ENCODE peak calls at places on chromosomes 13 and 19, in seven cellular contexts. One of them, this sample, is unnamed.

GRCh38 chr13:44068737-44069136 is 189.0 kb downstream of the LACC1 start:
- DNase-seq in stimulated activated CD4-positive, alpha-beta T cell treated with anti-CD3 and anti-CD28 coated beads, TNF-alpha, amount 100 ng/mL, for 1 hour: no peak
- DNase-seq in suprapubic skin: no peak
- DNase-seq in NCI-H146: no peak
- DNase-seq in activated CD4-positive, alpha-beta T cell treated with anti-CD3 and anti-CD28 coated beads, Interleukin-2, amount 10 ng/mL, durations not matched to agents 7 days and 5 days: no peak
- DNase-seq in dorsolateral prefrontal cortex: no peak
- DNase-seq in HT1080: peak
- DNase-seq in this sample: no peak

GRCh38 chr13:59061621-59062020 is 1102.1 kb downstream of the DIAPH3 start:
- DNase-seq in activated CD4-positive, alpha-beta T cell treated with anti-CD3 and anti-CD28 coated beads, Interleukin-2, amount 10 ng/mL, durations not matched to agents 7 days and 5 days: no peak
- DNase-seq in suprapubic skin: no peak
- DNase-seq in HT1080: no peak
- DNase-seq in dorsolateral prefrontal cortex: no peak
- DNase-seq in NCI-H146: no peak
- DNase-seq in stimulated activated CD4-positive, alpha-beta T cell treated with anti-CD3 and anti-CD28 coated beads, TNF-alpha, amount 100 ng/mL, for 1 hour: no peak
- DNase-seq in this sample: no peak

GRCh38 chr13:93603043-93603442 is 376.4 kb downstream of the GPC6 start:
- DNase-seq in NCI-H146: no peak
- DNase-seq in activated CD4-positive, alpha-beta T cell treated with anti-CD3 and anti-CD28 coated beads, Interleukin-2, amount 10 ng/mL, durations not matched to agents 7 days and 5 days: no peak
- DNase-seq in stimulated activated CD4-positive, alpha-beta T cell treated with anti-CD3 and anti-CD28 coated beads, TNF-alpha, amount 100 ng/mL, for 1 hour: no peak
- DNase-seq in suprapubic skin: no peak
- DNase-seq in HT1080: peak
- DNase-seq in dorsolateral prefrontal cortex: no peak
- DNase-seq in this sample: no peak

GRCh38 chr19:7986321-7987083 is 18.9 kb downstream of the ELAVL1 start:
- DNase-seq in HT1080: peak
- DNase-seq in NCI-H146: no peak
- DNase-seq in suprapubic skin: no peak
- DNase-seq in stimulated activated CD4-positive, alpha-beta T cell treated with anti-CD3 and anti-CD28 coated beads, TNF-alpha, amount 100 ng/mL, for 1 hour: no peak
- DNase-seq in activated CD4-positive, alpha-beta T cell treated with anti-CD3 and anti-CD28 coated beads, Interleukin-2, amount 10 ng/mL, durations not matched to agents 7 days and 5 days: no peak
- DNase-seq in dorsolateral prefrontal cortex: no peak
- DNase-seq in this sample: no peak

GRCh38 chr19:2616741-2617392 is 85.6 kb downstream of the GNG7 start:
- DNase-seq in dorsolateral prefrontal cortex: no peak
- DNase-seq in NCI-H146: no peak
- DNase-seq in suprapubic skin: no peak
- DNase-seq in activated CD4-positive, alpha-beta T cell treated with anti-CD3 and anti-CD28 coated beads, Interleukin-2, amount 10 ng/mL, durations not matched to agents 7 days and 5 days: peak
- DNase-seq in HT1080: no peak
- DNase-seq in stimulated activated CD4-positive, alpha-beta T cell treated with anti-CD3 and anti-CD28 coated beads, TNF-alpha, amount 100 ng/mL, for 1 hour: no peak
- DNase-seq in this sample: peak

GRCh38 chr19:10848208-10848843 is at the start of gene C19orf38:
- DNase-seq in suprapubic skin: no peak
- DNase-seq in HT1080: no peak
- DNase-seq in dorsolateral prefrontal cortex: no peak
- DNase-seq in stimulated activated CD4-positive, alpha-beta T cell treated with anti-CD3 and anti-CD28 coated beads, TNF-alpha, amount 100 ng/mL, for 1 hour: no peak
- DNase-seq in NCI-H146: no peak
- DNase-seq in activated CD4-positive, alpha-beta T cell treated with anti-CD3 and anti-CD28 coated beads, Interleukin-2, amount 10 ng/mL, durations not matched to agents 7 days and 5 days: no peak
- DNase-seq in this sample: no peak

GRCh38 chr13:109113427-109113826 is 484.0 kb downstream of the MYO16 start:
- DNase-seq in stimulated activated CD4-positive, alpha-beta T cell treated with anti-CD3 and anti-CD28 coated beads, TNF-alpha, amount 100 ng/mL, for 1 hour: no peak
- DNase-seq in suprapubic skin: no peak
- DNase-seq in NCI-H146: no peak
- DNase-seq in dorsolateral prefrontal cortex: no peak
- DNase-seq in HT1080: peak
- DNase-seq in activated CD4-positive, alpha-beta T cell treated with anti-CD3 and anti-CD28 coated beads, Interleukin-2, amount 10 ng/mL, durations not matched to agents 7 days and 5 days: no peak
- DNase-seq in this sample: no peak

GRCh38 chr19:45160870-45161714 is at the start of gene NKPD1:
- DNase-seq in dorsolateral prefrontal cortex: no peak
- DNase-seq in suprapubic skin: no peak
- DNase-seq in activated CD4-positive, alpha-beta T cell treated with anti-CD3 and anti-CD28 coated beads, Interleukin-2, amount 10 ng/mL, durations not matched to agents 7 days and 5 days: no peak
- DNase-seq in HT1080: no peak
- DNase-seq in stimulated activated CD4-positive, alpha-beta T cell treated with anti-CD3 and anti-CD28 coated beads, TNF-alpha, amount 100 ng/mL, for 1 hour: no peak
- DNase-seq in NCI-H146: peak
- DNase-seq in this sample: no peak

GRCh38 chr13:53266757-53267156 is 238.1 kb downstream of the OLFM4 start:
- DNase-seq in dorsolateral prefrontal cortex: no peak
- DNase-seq in stimulated activated CD4-positive, alpha-beta T cell treated with anti-CD3 and anti-CD28 coated beads, TNF-alpha, amount 100 ng/mL, for 1 hour: no peak
- DNase-seq in HT1080: no peak
- DNase-seq in activated CD4-positive, alpha-beta T cell treated with anti-CD3 and anti-CD28 coated beads, Interleukin-2, amount 10 ng/mL, durations not matched to agents 7 days and 5 days: no peak
- DNase-seq in NCI-H146: no peak
- DNase-seq in suprapubic skin: no peak
- DNase-seq in this sample: no peak

GRCh38 chr19:6632002-6632621 is 37.8 kb downstream of the TNFSF14 start:
- DNase-seq in stimulated activated CD4-positive, alpha-beta T cell treated with anti-CD3 and anti-CD28 coated beads, TNF-alpha, amount 100 ng/mL, for 1 hour: peak
- DNase-seq in activated CD4-positive, alpha-beta T cell treated with anti-CD3 and anti-CD28 coated beads, Interleukin-2, amount 10 ng/mL, durations not matched to agents 7 days and 5 days: peak
- DNase-seq in HT1080: peak
- DNase-seq in dorsolateral prefrontal cortex: no peak
- DNase-seq in suprapubic skin: peak
- DNase-seq in NCI-H146: peak
- DNase-seq in this sample: peak

GRCh38 chr13:33776510-33776909 is 41.4 kb upstream of the RFC3 start:
- DNase-seq in suprapubic skin: no peak
- DNase-seq in NCI-H146: peak
- DNase-seq in stimulated activated CD4-positive, alpha-beta T cell treated with anti-CD3 and anti-CD28 coated beads, TNF-alpha, amount 100 ng/mL, for 1 hour: no peak
- DNase-seq in dorsolateral prefrontal cortex: no peak
- DNase-seq in activated CD4-positive, alpha-beta T cell treated with anti-CD3 and anti-CD28 coated beads, Interleukin-2, amount 10 ng/mL, durations not matched to agents 7 days and 5 days: no peak
- DNase-seq in HT1080: no peak
- DNase-seq in this sample: no peak

GRCh38 chr19:14400913-14401312 is 18.2 kb downstream of the DDX39A start:
- DNase-seq in stimulated activated CD4-positive, alpha-beta T cell treated with anti-CD3 and anti-CD28 coated beads, TNF-alpha, amount 100 ng/mL, for 1 hour: no peak
- DNase-seq in suprapubic skin: no peak
- DNase-seq in dorsolateral prefrontal cortex: no peak
- DNase-seq in NCI-H146: no peak
- DNase-seq in activated CD4-positive, alpha-beta T cell treated with anti-CD3 and anti-CD28 coated beads, Interleukin-2, amount 10 ng/mL, durations not matched to agents 7 days and 5 days: no peak
- DNase-seq in HT1080: peak
- DNase-seq in this sample: no peak

GRCh38 chr19:5775668-5776309 is 8.8 kb downstream of the PRR22 start:
- DNase-seq in NCI-H146: no peak
- DNase-seq in HT1080: peak
- DNase-seq in stimulated activated CD4-positive, alpha-beta T cell treated with anti-CD3 and anti-CD28 coated beads, TNF-alpha, amount 100 ng/mL, for 1 hour: no peak
- DNase-seq in suprapubic skin: no peak
- DNase-seq in dorsolateral prefrontal cortex: no peak
- DNase-seq in activated CD4-positive, alpha-beta T cell treated with anti-CD3 and anti-CD28 coated beads, Interleukin-2, amount 10 ng/mL, durations not matched to agents 7 days and 5 days: no peak
- DNase-seq in this sample: no peak

GRCh38 chr13:108003626-108004025 is 211.7 kb downstream of the LIG4 start:
- DNase-seq in HT1080: peak
- DNase-seq in suprapubic skin: no peak
- DNase-seq in dorsolateral prefrontal cortex: no peak
- DNase-seq in activated CD4-positive, alpha-beta T cell treated with anti-CD3 and anti-CD28 coated beads, Interleukin-2, amount 10 ng/mL, durations not matched to agents 7 days and 5 days: no peak
- DNase-seq in stimulated activated CD4-positive, alpha-beta T cell treated with anti-CD3 and anti-CD28 coated beads, TNF-alpha, amount 100 ng/mL, for 1 hour: no peak
- DNase-seq in NCI-H146: no peak
- DNase-seq in this sample: no peak

GRCh38 chr19:16447015-16447384 is 24.8 kb downstream of the EPS15L1 start:
- DNase-seq in activated CD4-positive, alpha-beta T cell treated with anti-CD3 and anti-CD28 coated beads, Interleukin-2, amount 10 ng/mL, durations not matched to agents 7 days and 5 days: peak
- DNase-seq in stimulated activated CD4-positive, alpha-beta T cell treated with anti-CD3 and anti-CD28 coated beads, TNF-alpha, amount 100 ng/mL, for 1 hour: no peak
- DNase-seq in suprapubic skin: peak
- DNase-seq in dorsolateral prefrontal cortex: no peak
- DNase-seq in HT1080: peak
- DNase-seq in NCI-H146: no peak
- DNase-seq in this sample: peak

GRCh38 chr13:33927315-33927714 is 109.4 kb downstream of the RFC3 start:
- DNase-seq in dorsolateral prefrontal cortex: no peak
- DNase-seq in stimulated activated CD4-positive, alpha-beta T cell treated with anti-CD3 and anti-CD28 coated beads, TNF-alpha, amount 100 ng/mL, for 1 hour: no peak
- DNase-seq in suprapubic skin: no peak
- DNase-seq in HT1080: peak
- DNase-seq in NCI-H146: no peak
- DNase-seq in activated CD4-positive, alpha-beta T cell treated with anti-CD3 and anti-CD28 coated beads, Interleukin-2, amount 10 ng/mL, durations not matched to agents 7 days and 5 days: no peak
- DNase-seq in this sample: no peak

GRCh38 chr13:107034236-107034635 is 466.3 kb upstream of the ARGLU1 start:
- DNase-seq in HT1080: no peak
- DNase-seq in suprapubic skin: no peak
- DNase-seq in NCI-H146: no peak
- DNase-seq in stimulated activated CD4-positive, alpha-beta T cell treated with anti-CD3 and anti-CD28 coated beads, TNF-alpha, amount 100 ng/mL, for 1 hour: no peak
- DNase-seq in activated CD4-positive, alpha-beta T cell treated with anti-CD3 and anti-CD28 coated beads, Interleukin-2, amount 10 ng/mL, durations not matched to agents 7 days and 5 days: no peak
- DNase-seq in dorsolateral prefrontal cortex: no peak
- DNase-seq in this sample: no peak

GRCh38 chr19:835201-835810 is 5.5 kb upstream of the PRTN3 start:
- DNase-seq in suprapubic skin: no peak
- DNase-seq in NCI-H146: no peak
- DNase-seq in dorsolateral prefrontal cortex: no peak
- DNase-seq in stimulated activated CD4-positive, alpha-beta T cell treated with anti-CD3 and anti-CD28 coated beads, TNF-alpha, amount 100 ng/mL, for 1 hour: no peak
- DNase-seq in activated CD4-positive, alpha-beta T cell treated with anti-CD3 and anti-CD28 coated beads, Interleukin-2, amount 10 ng/mL, durations not matched to agents 7 days and 5 days: no peak
- DNase-seq in HT1080: no peak
- DNase-seq in this sample: no peak

GRCh38 chr13:37058801-37059135 is 720 bp downstream of the SUPT20H start:
- DNase-seq in NCI-H146: peak
- DNase-seq in stimulated activated CD4-positive, alpha-beta T cell treated with anti-CD3 and anti-CD28 coated beads, TNF-alpha, amount 100 ng/mL, for 1 hour: peak
- DNase-seq in suprapubic skin: no peak
- DNase-seq in dorsolateral prefrontal cortex: no peak
- DNase-seq in activated CD4-positive, alpha-beta T cell treated with anti-CD3 and anti-CD28 coated beads, Interleukin-2, amount 10 ng/mL, durations not matched to agents 7 days and 5 days: peak
- DNase-seq in HT1080: no peak
- DNase-seq in this sample: peak

GRCh38 chr13:101300531-101300930 is 115.8 kb downstream of the NALCN start:
- DNase-seq in stimulated activated CD4-positive, alpha-beta T cell treated with anti-CD3 and anti-CD28 coated beads, TNF-alpha, amount 100 ng/mL, for 1 hour: no peak
- DNase-seq in NCI-H146: no peak
- DNase-seq in activated CD4-positive, alpha-beta T cell treated with anti-CD3 and anti-CD28 coated beads, Interleukin-2, amount 10 ng/mL, durations not matched to agents 7 days and 5 days: no peak
- DNase-seq in HT1080: no peak
- DNase-seq in suprapubic skin: no peak
- DNase-seq in dorsolateral prefrontal cortex: no peak
- DNase-seq in this sample: no peak

GRCh38 chr13:114053026-114053425 is 79.2 kb upstream of the C13orf46 start:
- DNase-seq in suprapubic skin: no peak
- DNase-seq in HT1080: peak
- DNase-seq in NCI-H146: no peak
- DNase-seq in stimulated activated CD4-positive, alpha-beta T cell treated with anti-CD3 and anti-CD28 coated beads, TNF-alpha, amount 100 ng/mL, for 1 hour: no peak
- DNase-seq in dorsolateral prefrontal cortex: no peak
- DNase-seq in activated CD4-positive, alpha-beta T cell treated with anti-CD3 and anti-CD28 coated beads, Interleukin-2, amount 10 ng/mL, durations not matched to agents 7 days and 5 days: no peak
- DNase-seq in this sample: no peak

GRCh38 chr13:27251166-27252088 is at the start of gene RPL21:
- DNase-seq in suprapubic skin: peak
- DNase-seq in activated CD4-positive, alpha-beta T cell treated with anti-CD3 and anti-CD28 coated beads, Interleukin-2, amount 10 ng/mL, durations not matched to agents 7 days and 5 days: peak
- DNase-seq in NCI-H146: peak
- DNase-seq in HT1080: peak
- DNase-seq in stimulated activated CD4-positive, alpha-beta T cell treated with anti-CD3 and anti-CD28 coated beads, TNF-alpha, amount 100 ng/mL, for 1 hour: peak
- DNase-seq in dorsolateral prefrontal cortex: peak
- DNase-seq in this sample: peak

GRCh38 chr13:74870865-74871264 is 611.1 kb downstream of the TBC1D4 start:
- DNase-seq in stimulated activated CD4-positive, alpha-beta T cell treated with anti-CD3 and anti-CD28 coated beads, TNF-alpha, amount 100 ng/mL, for 1 hour: no peak
- DNase-seq in HT1080: no peak
- DNase-seq in suprapubic skin: no peak
- DNase-seq in dorsolateral prefrontal cortex: no peak
- DNase-seq in NCI-H146: no peak
- DNase-seq in activated CD4-positive, alpha-beta T cell treated with anti-CD3 and anti-CD28 coated beads, Interleukin-2, amount 10 ng/mL, durations not matched to agents 7 days and 5 days: no peak
- DNase-seq in this sample: no peak

GRCh38 chr13:72952529-72953141 is 106.2 kb upstream of the KLF5 start:
- DNase-seq in activated CD4-positive, alpha-beta T cell treated with anti-CD3 and anti-CD28 coated beads, Interleukin-2, amount 10 ng/mL, durations not matched to agents 7 days and 5 days: no peak
- DNase-seq in dorsolateral prefrontal cortex: no peak
- DNase-seq in stimulated activated CD4-positive, alpha-beta T cell treated with anti-CD3 and anti-CD28 coated beads, TNF-alpha, amount 100 ng/mL, for 1 hour: no peak
- DNase-seq in NCI-H146: peak
- DNase-seq in suprapubic skin: no peak
- DNase-seq in HT1080: peak
- DNase-seq in this sample: no peak

GRCh38 chr13:39364797-39365468 is 238.1 kb downstream of the LHFPL6 start:
- DNase-seq in activated CD4-positive, alpha-beta T cell treated with anti-CD3 and anti-CD28 coated beads, Interleukin-2, amount 10 ng/mL, durations not matched to agents 7 days and 5 days: no peak
- DNase-seq in dorsolateral prefrontal cortex: no peak
- DNase-seq in NCI-H146: peak
- DNase-seq in stimulated activated CD4-positive, alpha-beta T cell treated with anti-CD3 and anti-CD28 coated beads, TNF-alpha, amount 100 ng/mL, for 1 hour: no peak
- DNase-seq in suprapubic skin: no peak
- DNase-seq in HT1080: peak
- DNase-seq in this sample: no peak

GRCh38 chr19:49985926-49986325 is 25.0 kb upstream of the SIGLEC11 start:
- DNase-seq in dorsolateral prefrontal cortex: no peak
- DNase-seq in stimulated activated CD4-positive, alpha-beta T cell treated with anti-CD3 and anti-CD28 coated beads, TNF-alpha, amount 100 ng/mL, for 1 hour: no peak
- DNase-seq in activated CD4-positive, alpha-beta T cell treated with anti-CD3 and anti-CD28 coated beads, Interleukin-2, amount 10 ng/mL, durations not matched to agents 7 days and 5 days: no peak
- DNase-seq in NCI-H146: no peak
- DNase-seq in HT1080: no peak
- DNase-seq in suprapubic skin: no peak
- DNase-seq in this sample: no peak

GRCh38 chr13:31781064-31781463 is 41.7 kb downstream of the RXFP2 start:
- DNase-seq in activated CD4-positive, alpha-beta T cell treated with anti-CD3 and anti-CD28 coated beads, Interleukin-2, amount 10 ng/mL, durations not matched to agents 7 days and 5 days: no peak
- DNase-seq in NCI-H146: peak
- DNase-seq in stimulated activated CD4-positive, alpha-beta T cell treated with anti-CD3 and anti-CD28 coated beads, TNF-alpha, amount 100 ng/mL, for 1 hour: no peak
- DNase-seq in HT1080: peak
- DNase-seq in suprapubic skin: no peak
- DNase-seq in dorsolateral prefrontal cortex: no peak
- DNase-seq in this sample: no peak

GRCh38 chr13:41334810-41335209 is 23.7 kb downstream of the NAA16 start:
- DNase-seq in suprapubic skin: no peak
- DNase-seq in HT1080: no peak
- DNase-seq in activated CD4-positive, alpha-beta T cell treated with anti-CD3 and anti-CD28 coated beads, Interleukin-2, amount 10 ng/mL, durations not matched to agents 7 days and 5 days: no peak
- DNase-seq in dorsolateral prefrontal cortex: no peak
- DNase-seq in stimulated activated CD4-positive, alpha-beta T cell treated with anti-CD3 and anti-CD28 coated beads, TNF-alpha, amount 100 ng/mL, for 1 hour: no peak
- DNase-seq in NCI-H146: peak
- DNase-seq in this sample: no peak

GRCh38 chr19:40191836-40192646 is 815 bp downstream of the MAP3K10 start:
- DNase-seq in dorsolateral prefrontal cortex: no peak
- DNase-seq in HT1080: peak
- DNase-seq in stimulated activated CD4-positive, alpha-beta T cell treated with anti-CD3 and anti-CD28 coated beads, TNF-alpha, amount 100 ng/mL, for 1 hour: peak
- DNase-seq in activated CD4-positive, alpha-beta T cell treated with anti-CD3 and anti-CD28 coated beads, Interleukin-2, amount 10 ng/mL, durations not matched to agents 7 days and 5 days: peak
- DNase-seq in NCI-H146: peak
- DNase-seq in suprapubic skin: peak
- DNase-seq in this sample: peak

GRCh38 chr13:113458218-113459065 is 5.2 kb upstream of the ADPRHL1 start:
- DNase-seq in NCI-H146: peak
- DNase-seq in HT1080: peak
- DNase-seq in dorsolateral prefrontal cortex: no peak
- DNase-seq in stimulated activated CD4-positive, alpha-beta T cell treated with anti-CD3 and anti-CD28 coated beads, TNF-alpha, amount 100 ng/mL, for 1 hour: no peak
- DNase-seq in suprapubic skin: no peak
- DNase-seq in activated CD4-positive, alpha-beta T cell treated with anti-CD3 and anti-CD28 coated beads, Interleukin-2, amount 10 ng/mL, durations not matched to agents 7 days and 5 days: no peak
- DNase-seq in this sample: no peak

GRCh38 chr19:16088985-16089846 is 12.9 kb downstream of the TPM4 start:
- DNase-seq in activated CD4-positive, alpha-beta T cell treated with anti-CD3 and anti-CD28 coated beads, Interleukin-2, amount 10 ng/mL, durations not matched to agents 7 days and 5 days: no peak
- DNase-seq in dorsolateral prefrontal cortex: no peak
- DNase-seq in stimulated activated CD4-positive, alpha-beta T cell treated with anti-CD3 and anti-CD28 coated beads, TNF-alpha, amount 100 ng/mL, for 1 hour: no peak
- DNase-seq in HT1080: no peak
- DNase-seq in suprapubic skin: no peak
- DNase-seq in NCI-H146: no peak
- DNase-seq in this sample: no peak

GRCh38 chr19:57587529-57587928 is 3.6 kb downstream of the ZIK1 start:
- DNase-seq in stimulated activated CD4-positive, alpha-beta T cell treated with anti-CD3 and anti-CD28 coated beads, TNF-alpha, amount 100 ng/mL, for 1 hour: no peak
- DNase-seq in activated CD4-positive, alpha-beta T cell treated with anti-CD3 and anti-CD28 coated beads, Interleukin-2, amount 10 ng/mL, durations not matched to agents 7 days and 5 days: no peak
- DNase-seq in HT1080: peak
- DNase-seq in NCI-H146: no peak
- DNase-seq in dorsolateral prefrontal cortex: no peak
- DNase-seq in suprapubic skin: no peak
- DNase-seq in this sample: no peak

GRCh38 chr19:35742121-35742724 is at the start of gene IGFLR1:
- DNase-seq in dorsolateral prefrontal cortex: no peak
- DNase-seq in NCI-H146: no peak
- DNase-seq in HT1080: no peak
- DNase-seq in activated CD4-positive, alpha-beta T cell treated with anti-CD3 and anti-CD28 coated beads, Interleukin-2, amount 10 ng/mL, durations not matched to agents 7 days and 5 days: peak
- DNase-seq in suprapubic skin: no peak
- DNase-seq in stimulated activated CD4-positive, alpha-beta T cell treated with anti-CD3 and anti-CD28 coated beads, TNF-alpha, amount 100 ng/mL, for 1 hour: peak
- DNase-seq in this sample: peak

GRCh38 chr13:48769107-48769704 is 115.5 kb downstream of the CYSLTR2 start:
- DNase-seq in suprapubic skin: peak
- DNase-seq in activated CD4-positive, alpha-beta T cell treated with anti-CD3 and anti-CD28 coated beads, Interleukin-2, amount 10 ng/mL, durations not matched to agents 7 days and 5 days: peak
- DNase-seq in dorsolateral prefrontal cortex: no peak
- DNase-seq in NCI-H146: peak
- DNase-seq in HT1080: peak
- DNase-seq in stimulated activated CD4-positive, alpha-beta T cell treated with anti-CD3 and anti-CD28 coated beads, TNF-alpha, amount 100 ng/mL, for 1 hour: peak
- DNase-seq in this sample: peak

GRCh38 chr13:34364633-34365032 is 546.7 kb downstream of the RFC3 start:
- DNase-seq in HT1080: no peak
- DNase-seq in stimulated activated CD4-positive, alpha-beta T cell treated with anti-CD3 and anti-CD28 coated beads, TNF-alpha, amount 100 ng/mL, for 1 hour: no peak
- DNase-seq in suprapubic skin: no peak
- DNase-seq in dorsolateral prefrontal cortex: no peak
- DNase-seq in activated CD4-positive, alpha-beta T cell treated with anti-CD3 and anti-CD28 coated beads, Interleukin-2, amount 10 ng/mL, durations not matched to agents 7 days and 5 days: no peak
- DNase-seq in NCI-H146: no peak
- DNase-seq in this sample: no peak

GRCh38 chr19:27647423-27647822 is 1565.5 kb downstream of the UQCRFS1 start:
- DNase-seq in dorsolateral prefrontal cortex: no peak
- DNase-seq in NCI-H146: no peak
- DNase-seq in stimulated activated CD4-positive, alpha-beta T cell treated with anti-CD3 and anti-CD28 coated beads, TNF-alpha, amount 100 ng/mL, for 1 hour: no peak
- DNase-seq in HT1080: no peak
- DNase-seq in suprapubic skin: no peak
- DNase-seq in activated CD4-positive, alpha-beta T cell treated with anti-CD3 and anti-CD28 coated beads, Interleukin-2, amount 10 ng/mL, durations not matched to agents 7 days and 5 days: no peak
- DNase-seq in this sample: no peak

GRCh38 chr19:2625434-2625833 is 77.1 kb downstream of the GNG7 start:
- DNase-seq in suprapubic skin: no peak
- DNase-seq in activated CD4-positive, alpha-beta T cell treated with anti-CD3 and anti-CD28 coated beads, Interleukin-2, amount 10 ng/mL, durations not matched to agents 7 days and 5 days: no peak
- DNase-seq in NCI-H146: no peak
- DNase-seq in dorsolateral prefrontal cortex: no peak
- DNase-seq in stimulated activated CD4-positive, alpha-beta T cell treated with anti-CD3 and anti-CD28 coated beads, TNF-alpha, amount 100 ng/mL, for 1 hour: no peak
- DNase-seq in HT1080: no peak
- DNase-seq in this sample: no peak